ENCODE peak calls at places on chromosomes 1 and 21, in nine cellular contexts. L is Panc1, A is A549, T is SK-N-SH, S is HCT116, X is GM23338, N is K562, D is HepG2, M is GM12878. V is an unnamed sample.

GRCh38 chr21:15249285-15249993 is 184.6 kb upstream of the NRIP1 start:
- DNase-seq in L (no peak), A (no peak), T (no peak), S (no peak), X (no peak), N (peak), D (no peak), M (no peak), V (no peak)

GRCh38 chr1:55362558-55362957 is 147.4 kb upstream of the USP24 start:
- DNase-seq in L (no peak), A (no peak), T (no peak), S (no peak), X (no peak), N (no peak), D (no peak), M (no peak), V (no peak)

GRCh38 chr21:45977396-45977795 is 4.2 kb upstream of the COL6A1 start:
- DNase-seq in L (no peak), A (no peak), T (peak), S (no peak), X (peak), N (no peak), D (no peak), M (no peak), V (no peak)

GRCh38 chr1:243791586-243792267 is 58.3 kb downstream of the AKT3 start:
- DNase-seq in L (no peak), A (no peak), T (no peak), S (no peak), X (no peak), N (no peak), D (no peak), M (no peak), V (no peak)

GRCh38 chr1:92478393-92478792 is 8.3 kb downstream of the GFI1 start:
- DNase-seq in L (no peak), A (no peak), T (no peak), S (no peak), X (no peak), N (no peak), D (no peak), M (no peak), V (peak)

GRCh38 chr1:199490804-199491527 is 536.5 kb upstream of the NR5A2 start:
- DNase-seq in L (no peak), A (no peak), T (peak), S (peak), X (peak), N (no peak), D (no peak), M (no peak), V (no peak)

GRCh38 chr1:242129103-242129502 is 130.2 kb upstream of the MAP1LC3C start:
- DNase-seq in L (no peak), A (peak), T (peak), S (peak), X (peak), N (peak), D (peak), M (no peak), V (no peak)

GRCh38 chr1:222109836-222110235 is 367.9 kb upstream of the DUSP10 start:
- DNase-seq in L (no peak), A (no peak), T (no peak), S (no peak), X (no peak), N (no peak), D (no peak), M (no peak), V (no peak)

GRCh38 chr1:1782399-1783221 is 4.3 kb upstream of the NADK start:
- DNase-seq in L (no peak), A (peak), T (no peak), S (no peak), X (peak), N (peak), D (peak), M (no peak), V (no peak)

GRCh38 chr1:181985981-181986906 is 75.3 kb downstream of the ZNF648 start:
- DNase-seq in L (no peak), A (no peak), T (no peak), S (no peak), X (no peak), N (no peak), D (no peak), M (no peak), V (no peak)

GRCh38 chr1:54791880-54792522 is 9.1 kb downstream of the TTC22 start:
- DNase-seq in L (no peak), A (peak), T (peak), S (peak), X (peak), N (peak), D (peak), M (no peak), V (peak)

GRCh38 chr1:68116643-68117235 is 66.3 kb upstream of the DIRAS3 start:
- DNase-seq in L (no peak), A (peak), T (peak), S (peak), X (peak), N (peak), D (peak), M (no peak), V (peak)

GRCh38 chr1:161702250-161702649 is 4.8 kb upstream of the FCRLA start:
- DNase-seq in L (no peak), A (peak), T (no peak), S (no peak), X (no peak), N (no peak), D (peak), M (no peak), V (no peak)

GRCh38 chr1:56576880-56577858 is 2.2 kb downstream of the PLPP3 start:
- DNase-seq in L (no peak), A (peak), T (peak), S (peak), X (peak), N (peak), D (peak), M (no peak), V (no peak)

GRCh38 chr1:119956306-119956705 is 60.0 kb upstream of the ADAM30 start:
- DNase-seq in L (no peak), A (no peak), T (no peak), S (no peak), X (no peak), N (no peak), D (no peak), M (no peak), V (no peak)

GRCh38 chr1:64309468-64309867 is 106.0 kb downstream of the UBE2U start:
- DNase-seq in L (no peak), A (no peak), T (no peak), S (no peak), X (no peak), N (no peak), D (no peak), M (no peak), V (no peak)

DNA sequence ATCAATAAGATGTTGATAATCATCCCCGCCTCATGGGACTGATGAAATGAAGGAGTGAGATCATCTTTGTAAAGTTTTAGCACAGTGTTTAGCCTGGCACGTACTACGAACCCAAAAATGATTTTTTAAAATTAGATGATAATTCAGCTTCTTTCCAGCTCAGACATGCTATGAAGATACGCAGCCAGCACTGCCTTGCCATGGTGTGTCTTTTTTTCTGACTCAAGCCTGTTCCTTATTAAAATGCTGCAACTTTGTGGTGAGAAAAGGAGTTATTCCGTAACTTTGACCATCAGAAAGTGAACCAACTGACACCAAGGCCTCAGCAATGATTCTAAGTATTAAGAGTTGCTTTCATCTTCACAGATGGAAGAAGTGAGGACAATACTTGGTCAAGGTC is 269.0 kb downstream of the LTN1 start:
- DNase-seq in L (no peak), A (no peak), T (no peak), S (no peak), X (no peak), N (no peak), D (no peak), M (no peak), V (peak)
- TF ChIP-seq REST in L (no peak), A (no peak), T (no peak), S (no peak), X (no peak), N (no peak), D (no peak), M (no peak), V (no peak)

GRCh38 chr1:42861014-42861399 is 14.6 kb downstream of the ZNF691 start:
- DNase-seq in L (no peak), A (no peak), T (no peak), S (no peak), X (no peak), N (no peak), D (no peak), M (no peak), V (no peak)

DNA sequence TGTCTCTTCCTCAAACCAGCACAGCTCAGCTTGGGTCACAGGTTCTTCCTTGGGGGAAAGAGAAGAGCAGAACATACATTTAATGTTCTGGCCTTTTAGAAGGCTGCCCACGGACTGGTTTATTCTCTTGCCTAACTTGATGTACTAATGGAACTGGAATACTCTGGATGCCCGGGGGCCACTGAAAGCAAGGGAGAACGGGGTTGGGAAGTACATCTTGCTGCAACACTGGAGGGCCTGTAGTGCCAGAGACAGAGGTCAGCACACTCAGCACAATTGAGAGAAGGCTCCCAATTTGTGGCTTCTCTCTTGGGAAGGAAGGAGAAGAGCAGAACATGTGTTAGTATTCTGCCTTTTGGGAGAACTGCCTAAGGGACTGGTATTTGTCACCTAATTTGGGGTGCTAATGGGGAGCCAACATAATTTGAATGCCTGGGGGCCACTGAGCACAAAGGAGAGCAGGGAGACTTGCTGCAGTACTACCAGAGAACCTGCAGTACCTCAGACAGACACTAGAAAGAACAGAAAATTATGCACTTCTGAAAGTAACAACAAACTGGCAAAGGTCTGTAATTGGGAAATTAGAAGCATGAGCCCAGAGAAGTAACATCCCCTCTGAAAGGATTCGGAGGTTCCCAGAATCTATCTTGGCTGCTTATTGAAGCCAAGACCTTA is 14.1 kb downstream of the ZNF691 start:
- DNase-seq in L (no peak), A (no peak), T (no peak), S (no peak), X (peak), N (no peak), D (no peak), M (no peak), V (no peak)
- TF ChIP-seq CTCF in L (no peak), A (no peak), T (no peak), S (no peak), X (no peak), N (no peak), D (no peak), M (peak), V (no peak)

GRCh38 chr1:231508941-231509340 is 19.5 kb upstream of the TSNAX start:
- DNase-seq in L (no peak), A (no peak), T (no peak), S (no peak), X (no peak), N (no peak), D (no peak), M (no peak), V (no peak)

GRCh38 chr1:231508497-231508896 is 20.0 kb upstream of the TSNAX start:
- DNase-seq in L (no peak), A (no peak), T (no peak), S (no peak), X (no peak), N (no peak), D (no peak), M (no peak), V (no peak)

GRCh38 chr1:231512147-231512698 is 16.2 kb upstream of the TSNAX start:
- DNase-seq in L (peak), A (peak), T (no peak), S (peak), X (no peak), N (no peak), D (peak), M (peak), V (no peak)

DNA sequence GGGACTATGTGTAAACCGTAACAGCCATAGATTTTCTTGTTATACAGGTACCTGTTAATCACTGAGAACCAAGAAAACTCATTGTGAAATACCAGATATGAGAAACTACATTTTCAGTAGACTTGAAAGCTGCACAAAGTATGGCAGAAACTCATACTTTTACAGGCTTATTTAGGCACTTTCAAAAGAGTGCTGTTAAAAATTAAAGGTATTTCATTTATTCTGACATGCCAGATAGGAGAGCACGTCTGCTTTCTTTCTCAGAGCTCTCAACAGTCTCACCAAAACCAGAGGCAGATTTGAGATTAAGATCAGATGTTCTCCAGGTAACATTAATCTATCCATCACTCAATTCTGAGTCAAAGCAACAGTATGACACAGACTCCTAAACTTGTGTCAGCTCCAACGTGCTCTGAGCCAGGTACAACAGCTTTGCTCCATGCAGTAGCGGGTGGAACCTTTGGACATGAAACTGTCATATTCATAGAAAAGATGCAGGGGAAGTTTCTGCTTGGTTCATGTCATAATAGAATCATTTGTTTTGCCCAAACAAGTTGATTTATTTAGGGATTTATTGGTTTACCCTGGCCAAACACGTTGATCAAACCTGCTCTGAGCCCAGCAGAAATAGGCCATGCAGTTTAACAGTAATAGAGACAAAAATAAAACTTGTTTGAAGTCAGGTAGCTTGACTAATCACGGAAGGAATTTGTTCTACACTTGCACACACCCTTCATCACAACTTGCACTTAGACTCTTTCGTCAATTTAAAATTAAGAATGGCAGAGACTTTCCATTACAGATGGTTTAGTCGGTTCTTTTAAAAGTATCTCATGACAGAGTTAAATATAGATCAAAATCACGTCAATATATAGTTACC is 20.8 kb upstream of the TSNAX start:
- DNase-seq in L (no peak), A (no peak), T (no peak), S (no peak), X (no peak), N (no peak), D (peak), M (no peak), V (no peak)
- TF ChIP-seq REST in L (no peak), A (no peak), T (no peak), S (no peak), X (no peak), N (no peak), D (no peak), M (no peak), V (no peak)

DNA sequence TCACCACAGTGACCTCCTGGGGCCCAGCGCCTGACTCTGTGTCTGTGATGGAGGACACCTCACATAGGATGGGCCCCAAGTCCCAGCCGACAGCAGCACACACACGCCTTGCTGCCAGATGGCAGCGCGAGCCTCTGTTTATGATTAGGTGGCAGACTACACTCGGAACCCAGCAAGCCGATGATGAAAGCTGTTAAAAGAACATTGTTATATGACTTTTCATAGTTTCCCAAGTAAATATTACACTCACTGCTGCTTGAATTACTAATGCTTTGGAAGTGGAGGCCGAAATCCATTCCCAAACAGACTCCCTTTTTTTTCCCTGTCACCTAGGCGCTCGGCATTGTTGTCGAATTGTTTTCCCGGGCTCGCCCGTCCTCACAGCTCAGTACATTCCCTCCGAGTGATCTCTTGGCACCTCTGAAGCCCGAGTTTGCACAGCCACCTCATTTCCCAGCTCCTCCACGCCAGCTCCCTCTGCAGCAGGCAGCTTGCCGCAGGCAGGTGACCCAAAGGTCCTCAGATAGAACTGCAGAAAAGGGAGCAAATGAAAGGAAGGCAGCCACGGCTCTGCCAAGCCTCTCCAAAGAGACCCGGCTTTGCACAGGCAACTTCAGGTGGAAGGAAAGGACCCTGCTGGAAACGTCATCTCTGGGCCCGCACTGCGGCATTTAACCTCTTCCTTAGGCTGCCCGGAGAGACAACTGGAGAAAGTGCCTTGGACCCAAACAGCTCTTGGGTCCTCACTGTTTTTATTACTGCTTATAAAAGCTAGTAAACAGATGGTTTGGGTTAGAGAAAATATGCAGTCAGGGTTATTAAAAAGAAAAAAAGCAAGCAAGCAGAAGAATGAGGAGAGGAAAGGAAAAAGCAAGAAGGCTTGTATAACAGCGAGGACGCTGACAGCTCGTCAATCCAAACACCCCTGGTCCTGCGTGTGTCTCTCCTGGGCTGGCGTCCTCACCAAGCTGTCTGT is 72.2 kb upstream of the SLC25A33 start:
- DNase-seq in L (no peak), A (no peak), T (no peak), S (no peak), X (no peak), N (no peak), D (no peak), M (no peak), V (no peak)
- TF ChIP-seq CTCF in L (no peak), A (no peak), T (no peak), S (no peak), X (no peak), N (no peak), D (peak), M (no peak), V (no peak)

GRCh38 chr21:42117229-42118048 is 46.3 kb downstream of the UMODL1 start:
- DNase-seq in L (peak), A (peak), T (peak), S (peak), X (peak), N (peak), D (peak), M (peak), V (peak)
- TF ChIP-seq REST in L (no peak), A (no peak), T (no peak), S (no peak), X (no peak), N (no peak), D (no peak), M (no peak), V (no peak)